ENCODE peak calls at places on chromosome 11, in eight cellular contexts. One of them, this sample, is unnamed.

GRCh38 chr11:79663012-79663411 is 222.2 kb upstream of the TENM4 start:
- DNase-seq in upper lobe of left lung: no peak
- DNase-seq in tibial artery: no peak
- DNase-seq in fibroblast of lung: no peak
- DNase-seq in naive thymus-derived CD4-positive, alpha-beta T cell: no peak
- DNase-seq in kidney: no peak
- DNase-seq in endodermal cell: no peak
- DNase-seq in uterus: no peak
- DNase-seq in this sample: no peak

GRCh38 chr11:102912482-102912830 is 37.7 kb upstream of the MMP12 start:
- DNase-seq in upper lobe of left lung: no peak
- DNase-seq in tibial artery: no peak
- DNase-seq in fibroblast of lung: no peak
- DNase-seq in naive thymus-derived CD4-positive, alpha-beta T cell: no peak
- DNase-seq in kidney: no peak
- DNase-seq in endodermal cell: no peak
- DNase-seq in uterus: no peak
- DNase-seq in this sample: no peak

GRCh38 chr11:29641201-29641600 is 375.6 kb downstream of the KCNA4 start:
- DNase-seq in upper lobe of left lung: no peak
- DNase-seq in tibial artery: no peak
- DNase-seq in fibroblast of lung: no peak
- DNase-seq in naive thymus-derived CD4-positive, alpha-beta T cell: no peak
- DNase-seq in kidney: no peak
- DNase-seq in endodermal cell: no peak
- DNase-seq in uterus: no peak
- DNase-seq in this sample: no peak

GRCh38 chr11:114587398-114587953 is 8.1 kb downstream of the NXPE4 start:
- DNase-seq in upper lobe of left lung: no peak
- DNase-seq in tibial artery: no peak
- DNase-seq in fibroblast of lung: no peak
- DNase-seq in naive thymus-derived CD4-positive, alpha-beta T cell: no peak
- DNase-seq in kidney: no peak
- DNase-seq in endodermal cell: no peak
- DNase-seq in uterus: no peak
- DNase-seq in this sample: no peak

GRCh38 chr11:32210601-32211000 is 119.7 kb downstream of the RCN1 start:
- DNase-seq in upper lobe of left lung: no peak
- DNase-seq in tibial artery: no peak
- DNase-seq in fibroblast of lung: peak
- DNase-seq in naive thymus-derived CD4-positive, alpha-beta T cell: no peak
- DNase-seq in kidney: no peak
- DNase-seq in endodermal cell: no peak
- DNase-seq in uterus: no peak
- DNase-seq in this sample: peak

GRCh38 chr11:19723572-19724342 is 11.1 kb downstream of the NAV2 start:
- DNase-seq in upper lobe of left lung: no peak
- DNase-seq in tibial artery: peak
- DNase-seq in fibroblast of lung: peak
- DNase-seq in naive thymus-derived CD4-positive, alpha-beta T cell: peak
- DNase-seq in kidney: peak
- DNase-seq in endodermal cell: no peak
- DNase-seq in uterus: no peak
- DNase-seq in this sample: no peak

GRCh38 chr11:19919050-19919561 is 206.5 kb downstream of the NAV2 start:
- DNase-seq in upper lobe of left lung: peak
- DNase-seq in tibial artery: peak
- DNase-seq in fibroblast of lung: peak
- DNase-seq in naive thymus-derived CD4-positive, alpha-beta T cell: no peak
- DNase-seq in kidney: no peak
- DNase-seq in endodermal cell: no peak
- DNase-seq in uterus: peak
- DNase-seq in this sample: peak

GRCh38 chr11:128909438-128910125 is 18.4 kb downstream of the KCNJ5 start:
- DNase-seq in upper lobe of left lung: no peak
- DNase-seq in tibial artery: no peak
- DNase-seq in fibroblast of lung: no peak
- DNase-seq in naive thymus-derived CD4-positive, alpha-beta T cell: no peak
- DNase-seq in kidney: peak
- DNase-seq in endodermal cell: no peak
- DNase-seq in uterus: no peak
- DNase-seq in this sample: no peak

GRCh38 chr11:23585700-23586099 is 725.4 kb upstream of the CCDC179 start:
- DNase-seq in upper lobe of left lung: no peak
- DNase-seq in tibial artery: no peak
- DNase-seq in fibroblast of lung: peak
- DNase-seq in naive thymus-derived CD4-positive, alpha-beta T cell: no peak
- DNase-seq in kidney: no peak
- DNase-seq in endodermal cell: no peak
- DNase-seq in uterus: no peak
- DNase-seq in this sample: no peak

GRCh38 chr11:2314525-2315394 is 12.9 kb downstream of the TSPAN32 start:
- DNase-seq in upper lobe of left lung: peak
- DNase-seq in tibial artery: peak
- DNase-seq in fibroblast of lung: peak
- DNase-seq in naive thymus-derived CD4-positive, alpha-beta T cell: no peak
- DNase-seq in kidney: peak
- DNase-seq in endodermal cell: no peak
- DNase-seq in uterus: peak
- DNase-seq in this sample: no peak

GRCh38 chr11:58530236-58530635 is 22.3 kb upstream of the OR5B21 start:
- DNase-seq in upper lobe of left lung: no peak
- DNase-seq in tibial artery: no peak
- DNase-seq in fibroblast of lung: no peak
- DNase-seq in naive thymus-derived CD4-positive, alpha-beta T cell: peak
- DNase-seq in kidney: peak
- DNase-seq in endodermal cell: no peak
- DNase-seq in uterus: no peak
- DNase-seq in this sample: no peak

GRCh38 chr11:102971766-102972165 is 16.2 kb upstream of the MMP13 start:
- DNase-seq in upper lobe of left lung: no peak
- DNase-seq in tibial artery: no peak
- DNase-seq in fibroblast of lung: peak
- DNase-seq in naive thymus-derived CD4-positive, alpha-beta T cell: no peak
- DNase-seq in kidney: no peak
- DNase-seq in endodermal cell: no peak
- DNase-seq in uterus: no peak
- DNase-seq in this sample: no peak

GRCh38 chr11:10298342-10298741 is 4.3 kb upstream of the SBF2 start:
- DNase-seq in upper lobe of left lung: peak
- DNase-seq in tibial artery: no peak
- DNase-seq in fibroblast of lung: peak
- DNase-seq in naive thymus-derived CD4-positive, alpha-beta T cell: peak
- DNase-seq in kidney: no peak
- DNase-seq in endodermal cell: no peak
- DNase-seq in uterus: no peak
- DNase-seq in this sample: peak

GRCh38 chr11:76601272-76601671 is 69.3 kb downstream of the LRRC32 start:
- DNase-seq in upper lobe of left lung: no peak
- DNase-seq in tibial artery: no peak
- DNase-seq in fibroblast of lung: no peak
- DNase-seq in naive thymus-derived CD4-positive, alpha-beta T cell: no peak
- DNase-seq in kidney: no peak
- DNase-seq in endodermal cell: no peak
- DNase-seq in uterus: no peak
- DNase-seq in this sample: no peak

GRCh38 chr11:10529279-10529678 is 11.7 kb downstream of the RNF141 start:
- DNase-seq in upper lobe of left lung: no peak
- DNase-seq in tibial artery: no peak
- DNase-seq in fibroblast of lung: no peak
- DNase-seq in naive thymus-derived CD4-positive, alpha-beta T cell: no peak
- DNase-seq in kidney: no peak
- DNase-seq in endodermal cell: no peak
- DNase-seq in uterus: no peak
- DNase-seq in this sample: no peak

GRCh38 chr11:130847517-130847916 is 68.8 kb downstream of the SNX19 start:
- DNase-seq in upper lobe of left lung: no peak
- DNase-seq in tibial artery: no peak
- DNase-seq in fibroblast of lung: peak
- DNase-seq in naive thymus-derived CD4-positive, alpha-beta T cell: no peak
- DNase-seq in kidney: no peak
- DNase-seq in endodermal cell: no peak
- DNase-seq in uterus: no peak
- DNase-seq in this sample: no peak

GRCh38 chr11:75900848-75901247 is 85.8 kb downstream of the UVRAG start:
- DNase-seq in upper lobe of left lung: no peak
- DNase-seq in tibial artery: no peak
- DNase-seq in fibroblast of lung: no peak
- DNase-seq in naive thymus-derived CD4-positive, alpha-beta T cell: no peak
- DNase-seq in kidney: no peak
- DNase-seq in endodermal cell: no peak
- DNase-seq in uterus: no peak
- DNase-seq in this sample: no peak

GRCh38 chr11:116061322-116061721 is 557.1 kb upstream of the CADM1 start:
- DNase-seq in upper lobe of left lung: no peak
- DNase-seq in tibial artery: no peak
- DNase-seq in fibroblast of lung: no peak
- DNase-seq in naive thymus-derived CD4-positive, alpha-beta T cell: no peak
- DNase-seq in kidney: no peak
- DNase-seq in endodermal cell: no peak
- DNase-seq in uterus: no peak
- DNase-seq in this sample: no peak

GRCh38 chr11:68353118-68353517 is 40.7 kb downstream of the LRP5 start:
- DNase-seq in upper lobe of left lung: no peak
- DNase-seq in tibial artery: no peak
- DNase-seq in fibroblast of lung: no peak
- DNase-seq in naive thymus-derived CD4-positive, alpha-beta T cell: no peak
- DNase-seq in kidney: no peak
- DNase-seq in endodermal cell: no peak
- DNase-seq in uterus: no peak
- DNase-seq in this sample: no peak

GRCh38 chr11:88171982-88172381 is 3.3 kb downstream of the RAB38 start:
- DNase-seq in upper lobe of left lung: no peak
- DNase-seq in tibial artery: no peak
- DNase-seq in fibroblast of lung: no peak
- DNase-seq in naive thymus-derived CD4-positive, alpha-beta T cell: no peak
- DNase-seq in kidney: no peak
- DNase-seq in endodermal cell: no peak
- DNase-seq in uterus: no peak
- DNase-seq in this sample: no peak

DNA sequence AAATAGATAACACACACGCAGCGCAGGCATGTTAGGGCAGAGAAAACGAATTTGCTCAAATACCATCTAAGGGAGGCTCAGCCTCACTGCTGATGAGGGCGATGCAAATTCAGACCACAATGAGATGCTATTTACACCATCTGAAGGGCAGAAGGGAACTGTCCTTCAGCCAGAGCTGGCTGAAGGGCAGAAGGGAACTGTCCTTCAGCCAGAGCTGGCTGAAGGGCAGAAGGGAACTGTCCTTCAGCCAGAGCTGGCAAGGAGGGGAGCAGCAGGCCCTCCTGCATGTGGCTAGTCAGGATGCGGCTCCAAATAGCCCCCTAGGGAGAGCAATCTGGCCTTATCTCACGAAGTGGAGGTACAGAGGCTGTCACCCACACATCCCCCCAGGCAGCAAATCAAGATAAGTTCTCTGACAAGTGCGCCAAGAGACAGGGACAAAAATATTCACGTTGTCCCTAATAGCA is 7.5 kb upstream of the SLC39A13 start:
- DNase-seq in upper lobe of left lung: no peak
- DNase-seq in tibial artery: peak
- DNase-seq in fibroblast of lung: no peak
- DNase-seq in naive thymus-derived CD4-positive, alpha-beta T cell: no peak
- DNase-seq in kidney: peak
- DNase-seq in endodermal cell: peak
- DNase-seq in uterus: no peak
- DNase-seq in this sample: no peak
- H3K4me3 ChIP-seq in upper lobe of left lung: peak
- H3K4me3 ChIP-seq in tibial artery: peak
- H3K4me3 ChIP-seq in fibroblast of lung: no peak
- H3K4me3 ChIP-seq in naive thymus-derived CD4-positive, alpha-beta T cell: peak
- H3K4me3 ChIP-seq in kidney: peak
- H3K4me3 ChIP-seq in endodermal cell: peak
- H3K4me3 ChIP-seq in uterus: no peak
- H3K4me3 ChIP-seq in this sample: no peak

DNA sequence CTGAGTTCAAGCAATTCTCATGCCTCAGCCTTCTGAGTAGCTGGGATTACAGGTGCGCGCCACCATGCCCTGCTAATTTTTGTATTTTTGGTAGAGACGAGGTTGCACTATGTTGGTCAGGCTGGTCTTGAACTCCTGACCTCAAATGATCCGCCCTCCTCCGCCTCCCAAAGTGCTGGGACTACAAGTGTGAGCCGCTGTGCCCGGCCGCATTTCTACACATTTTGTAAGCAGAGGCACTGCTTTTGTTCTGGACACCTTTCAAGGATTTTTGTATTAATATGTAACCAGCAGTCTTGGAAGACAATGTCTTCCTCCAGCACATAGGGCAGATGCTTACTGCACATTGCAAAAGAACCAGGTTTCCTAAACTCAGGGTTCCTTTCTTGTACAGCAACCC is 11.4 kb upstream of the VSIG10L2 start:
- DNase-seq in upper lobe of left lung: no peak
- DNase-seq in tibial artery: no peak
- DNase-seq in fibroblast of lung: no peak
- DNase-seq in naive thymus-derived CD4-positive, alpha-beta T cell: no peak
- DNase-seq in kidney: no peak
- DNase-seq in endodermal cell: no peak
- DNase-seq in uterus: no peak
- DNase-seq in this sample: no peak
- H3K4me3 ChIP-seq in upper lobe of left lung: no peak
- H3K4me3 ChIP-seq in tibial artery: no peak
- H3K4me3 ChIP-seq in fibroblast of lung: no peak
- H3K4me3 ChIP-seq in naive thymus-derived CD4-positive, alpha-beta T cell: no peak
- H3K4me3 ChIP-seq in kidney: no peak
- H3K4me3 ChIP-seq in endodermal cell: no peak
- H3K4me3 ChIP-seq in uterus: no peak
- H3K4me3 ChIP-seq in this sample: no peak

DNA sequence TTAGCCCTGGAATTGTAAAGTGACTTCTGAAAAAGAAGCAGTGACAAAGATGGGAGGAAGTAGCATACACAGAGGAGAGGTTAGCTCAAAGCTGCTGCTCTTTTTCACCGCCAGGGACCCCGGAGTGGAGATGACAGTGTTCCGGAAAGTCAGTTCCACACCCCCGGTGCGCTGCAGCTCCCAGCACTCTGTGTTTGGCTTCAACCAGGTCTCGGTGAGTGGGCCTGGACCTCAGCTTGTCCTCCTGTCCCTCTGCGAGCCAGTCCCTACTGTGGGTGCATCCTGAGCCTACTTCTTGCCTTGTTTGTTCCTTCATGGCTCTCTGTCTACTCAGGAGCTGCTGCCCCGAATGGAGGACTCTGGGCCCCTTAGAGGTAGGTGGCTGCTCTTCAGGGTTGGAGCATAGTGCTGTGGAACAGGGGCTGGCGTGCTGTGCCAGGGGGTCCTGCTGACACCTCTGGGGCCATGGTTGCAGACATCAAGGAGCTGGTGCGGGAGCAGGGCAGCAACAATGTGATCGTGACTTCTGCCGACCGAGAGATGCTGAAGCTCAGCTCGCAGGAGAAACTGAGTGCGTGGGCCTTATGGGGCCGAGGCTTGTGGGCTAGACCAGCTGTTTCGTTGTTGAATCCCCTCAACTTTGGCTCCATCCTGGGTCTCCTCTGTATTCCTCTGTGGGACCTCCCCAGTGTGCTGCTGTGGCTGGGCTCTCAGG is 1.7 kb downstream of the PCNX3 start:
- DNase-seq in upper lobe of left lung: no peak
- DNase-seq in tibial artery: no peak
- DNase-seq in fibroblast of lung: no peak
- DNase-seq in naive thymus-derived CD4-positive, alpha-beta T cell: no peak
- DNase-seq in kidney: no peak
- DNase-seq in endodermal cell: no peak
- DNase-seq in uterus: no peak
- DNase-seq in this sample: no peak
- H3K4me3 ChIP-seq in upper lobe of left lung: no peak
- H3K4me3 ChIP-seq in tibial artery: peak
- H3K4me3 ChIP-seq in fibroblast of lung: peak
- H3K4me3 ChIP-seq in naive thymus-derived CD4-positive, alpha-beta T cell: peak
- H3K4me3 ChIP-seq in kidney: no peak
- H3K4me3 ChIP-seq in endodermal cell: peak
- H3K4me3 ChIP-seq in uterus: no peak
- H3K4me3 ChIP-seq in this sample: no peak

GRCh38 chr11:95791385-95792033 is 1.2 kb downstream of the CEP57 start:
- DNase-seq in upper lobe of left lung: no peak
- DNase-seq in tibial artery: no peak
- DNase-seq in fibroblast of lung: no peak
- DNase-seq in naive thymus-derived CD4-positive, alpha-beta T cell: no peak
- DNase-seq in kidney: no peak
- DNase-seq in endodermal cell: no peak
- DNase-seq in uterus: no peak
- DNase-seq in this sample: no peak
- H3K4me3 ChIP-seq in upper lobe of left lung: peak
- H3K4me3 ChIP-seq in tibial artery: peak
- H3K4me3 ChIP-seq in fibroblast of lung: peak
- H3K4me3 ChIP-seq in naive thymus-derived CD4-positive, alpha-beta T cell: peak
- H3K4me3 ChIP-seq in kidney: peak
- H3K4me3 ChIP-seq in endodermal cell: peak
- H3K4me3 ChIP-seq in uterus: peak
- H3K4me3 ChIP-seq in this sample: peak

This sample was measured in skeletal muscle cell.